ENCODE peak calls at places on chromosomes 16 and 17, in six cellular contexts. One of them, this sample, is unnamed.

GRCh38 chr17:75512946-75513666 is 2.2 kb downstream of the CASKIN2 start:
- DNase-seq in HCT116: no peak
- DNase-seq in K562: no peak
- DNase-seq in H1: no peak
- DNase-seq in WTC11: no peak
- DNase-seq in HepG2: no peak
- DNase-seq in this sample: no peak

GRCh38 chr17:56026894-56027293 is 126.4 kb upstream of the ANKFN1 start:
- DNase-seq in HCT116: no peak
- DNase-seq in K562: no peak
- DNase-seq in H1: no peak
- DNase-seq in WTC11: no peak
- DNase-seq in HepG2: peak
- DNase-seq in this sample: no peak

GRCh38 chr17:48612854-48613691 is 2.0 kb downstream of the HOXB8 start:
- DNase-seq in HCT116: no peak
- DNase-seq in K562: no peak
- DNase-seq in H1: no peak
- DNase-seq in WTC11: no peak
- DNase-seq in HepG2: peak
- DNase-seq in this sample: no peak

GRCh38 chr17:63830278-63830677 is 2.8 kb upstream of the FTSJ3 start:
- DNase-seq in HCT116: no peak
- DNase-seq in K562: no peak
- DNase-seq in H1: no peak
- DNase-seq in WTC11: no peak
- DNase-seq in HepG2: no peak
- DNase-seq in this sample: no peak

GRCh38 chr16:2035431-2036199 is 8.9 kb downstream of the NHERF2 start:
- DNase-seq in HCT116: no peak
- DNase-seq in K562: no peak
- DNase-seq in H1: no peak
- DNase-seq in WTC11: no peak
- DNase-seq in HepG2: peak
- DNase-seq in this sample: no peak

GRCh38 chr17:75843577-75844529 is at the start of gene UNC13D:
- DNase-seq in HCT116: no peak
- DNase-seq in K562: peak
- DNase-seq in H1: no peak
- DNase-seq in WTC11: no peak
- DNase-seq in HepG2: peak
- DNase-seq in this sample: no peak

GRCh38 chr16:20762404-20763123 is 1.2 kb upstream of the ACSM3 start:
- DNase-seq in HCT116: no peak
- DNase-seq in K562: no peak
- DNase-seq in H1: no peak
- DNase-seq in WTC11: no peak
- DNase-seq in HepG2: no peak
- DNase-seq in this sample: no peak

GRCh38 chr16:73713817-73714495 is 582.7 kb upstream of the PSMD7 start:
- DNase-seq in HCT116: peak
- DNase-seq in K562: peak
- DNase-seq in H1: no peak
- DNase-seq in WTC11: peak
- DNase-seq in HepG2: peak
- DNase-seq in this sample: peak

GRCh38 chr17:42833771-42834422 is 700 bp downstream of the PSME3 start:
- DNase-seq in HCT116: no peak
- DNase-seq in K562: no peak
- DNase-seq in H1: no peak
- DNase-seq in WTC11: no peak
- DNase-seq in HepG2: no peak
- DNase-seq in this sample: no peak

GRCh38 chr17:67248291-67248690 is 3.3 kb upstream of the HELZ start:
- DNase-seq in HCT116: no peak
- DNase-seq in K562: no peak
- DNase-seq in H1: no peak
- DNase-seq in WTC11: no peak
- DNase-seq in HepG2: no peak
- DNase-seq in this sample: no peak

GRCh38 chr16:66289051-66289680 is 77.3 kb upstream of the CDH5 start:
- DNase-seq in HCT116: no peak
- DNase-seq in K562: no peak
- DNase-seq in H1: no peak
- DNase-seq in WTC11: no peak
- DNase-seq in HepG2: no peak
- DNase-seq in this sample: no peak

GRCh38 chr17:76145231-76146052 is 4.4 kb upstream of the FOXJ1 start:
- DNase-seq in HCT116: no peak
- DNase-seq in K562: no peak
- DNase-seq in H1: no peak
- DNase-seq in WTC11: peak
- DNase-seq in HepG2: no peak
- DNase-seq in this sample: no peak

GRCh38 chr17:77847211-77848085 is 111.1 kb upstream of the TNRC6C start:
- DNase-seq in HCT116: no peak
- DNase-seq in K562: peak
- DNase-seq in H1: no peak
- DNase-seq in WTC11: no peak
- DNase-seq in HepG2: no peak
- DNase-seq in this sample: no peak

GRCh38 chr17:17067277-17067676 is 25.0 kb downstream of the MPRIP start:
- DNase-seq in HCT116: no peak
- DNase-seq in K562: no peak
- DNase-seq in H1: no peak
- DNase-seq in WTC11: no peak
- DNase-seq in HepG2: no peak
- DNase-seq in this sample: no peak

GRCh38 chr17:16352838-16353701 is at the start of gene CENPV:
- DNase-seq in HCT116: peak
- DNase-seq in K562: peak
- DNase-seq in H1: peak
- DNase-seq in WTC11: peak
- DNase-seq in HepG2: peak
- DNase-seq in this sample: peak

GRCh38 chr17:60077672-60078519 is 825 bp downstream of the HEATR6 start:
- DNase-seq in HCT116: no peak
- DNase-seq in K562: no peak
- DNase-seq in H1: no peak
- DNase-seq in WTC11: no peak
- DNase-seq in HepG2: no peak
- DNase-seq in this sample: no peak

GRCh38 chr16:8712589-8713361 is 38.4 kb downstream of the ABAT start:
- DNase-seq in HCT116: no peak
- DNase-seq in K562: no peak
- DNase-seq in H1: no peak
- DNase-seq in WTC11: peak
- DNase-seq in HepG2: no peak
- DNase-seq in this sample: peak

GRCh38 chr16:86375370-86375769 is 135.0 kb upstream of the FOXF1 start:
- DNase-seq in HCT116: no peak
- DNase-seq in K562: no peak
- DNase-seq in H1: no peak
- DNase-seq in WTC11: no peak
- DNase-seq in HepG2: no peak
- DNase-seq in this sample: no peak

GRCh38 chr16:50208460-50208931 is 55.4 kb downstream of the TENT4B start:
- DNase-seq in HCT116: no peak
- DNase-seq in K562: no peak
- DNase-seq in H1: no peak
- DNase-seq in WTC11: no peak
- DNase-seq in HepG2: peak
- DNase-seq in this sample: no peak

GRCh38 chr17:72591500-72592241 is 470.9 kb downstream of the SOX9 start:
- DNase-seq in HCT116: no peak
- DNase-seq in K562: no peak
- DNase-seq in H1: no peak
- DNase-seq in WTC11: peak
- DNase-seq in HepG2: peak
- DNase-seq in this sample: peak

GRCh38 chr16:27382187-27382855 is 19.7 kb upstream of the IL21R start:
- DNase-seq in HCT116: no peak
- DNase-seq in K562: no peak
- DNase-seq in H1: no peak
- DNase-seq in WTC11: no peak
- DNase-seq in HepG2: no peak
- DNase-seq in this sample: no peak
- TF ChIP-seq SP1 in HCT116: no peak
- TF ChIP-seq SP1 in K562: no peak
- TF ChIP-seq SP1 in H1: no peak
- TF ChIP-seq SP1 in WTC11: no peak
- TF ChIP-seq SP1 in HepG2: no peak
- TF ChIP-seq SP1 in this sample: no peak

GRCh38 chr16:67480833-67481560 is at the start of gene ATP6V0D1:
- DNase-seq in HCT116: peak
- DNase-seq in K562: peak
- DNase-seq in H1: peak
- DNase-seq in WTC11: peak
- DNase-seq in HepG2: peak
- DNase-seq in this sample: peak
- TF ChIP-seq SP1 in HCT116: peak
- TF ChIP-seq SP1 in K562: peak
- TF ChIP-seq SP1 in H1: peak
- TF ChIP-seq SP1 in WTC11: peak
- TF ChIP-seq SP1 in HepG2: peak
- TF ChIP-seq SP1 in this sample: no peak

GRCh38 chr16:74867281-74867849 is 92.7 kb upstream of the FA2H start:
- DNase-seq in HCT116: no peak
- DNase-seq in K562: no peak
- DNase-seq in H1: no peak
- DNase-seq in WTC11: no peak
- DNase-seq in HepG2: no peak
- DNase-seq in this sample: no peak

GRCh38 chr16:74868501-74868900 is 93.9 kb upstream of the FA2H start:
- DNase-seq in HCT116: no peak
- DNase-seq in K562: no peak
- DNase-seq in H1: no peak
- DNase-seq in WTC11: no peak
- DNase-seq in HepG2: peak
- DNase-seq in this sample: no peak

GRCh38 chr16:74865922-74866598 is 91.4 kb upstream of the FA2H start:
- DNase-seq in HCT116: no peak
- DNase-seq in K562: no peak
- DNase-seq in H1: peak
- DNase-seq in WTC11: peak
- DNase-seq in HepG2: peak
- DNase-seq in this sample: no peak

GRCh38 chr16:74868035-74868434 is 93.4 kb upstream of the FA2H start:
- DNase-seq in HCT116: no peak
- DNase-seq in K562: no peak
- DNase-seq in H1: no peak
- DNase-seq in WTC11: no peak
- DNase-seq in HepG2: no peak
- DNase-seq in this sample: no peak

DNA sequence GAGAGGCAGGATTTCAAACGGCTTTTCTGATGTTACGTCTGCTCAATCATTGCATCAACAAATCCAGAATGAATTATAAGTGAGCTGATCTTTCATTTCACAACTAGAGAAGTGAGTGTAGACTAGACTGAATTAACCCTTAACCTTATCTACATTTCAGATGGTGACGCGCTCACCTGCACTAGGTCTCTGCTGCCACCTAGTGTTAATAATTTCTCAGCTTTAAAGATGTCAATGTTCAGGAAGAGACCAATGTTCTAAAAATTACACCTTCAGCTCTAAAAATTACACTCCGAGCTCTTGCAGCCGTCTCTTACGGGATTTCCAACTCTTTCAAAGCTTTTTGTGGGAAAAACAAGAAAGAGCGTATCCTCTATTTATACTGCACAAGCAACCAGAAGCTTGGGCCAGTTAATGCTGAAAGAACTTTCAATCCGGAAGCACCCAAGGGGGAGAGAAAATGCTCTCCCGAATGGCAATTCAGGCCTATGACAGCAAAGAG is 88.2 kb upstream of the FA2H start:
- DNase-seq in HCT116: peak
- DNase-seq in K562: peak
- DNase-seq in H1: no peak
- DNase-seq in WTC11: no peak
- DNase-seq in HepG2: peak
- DNase-seq in this sample: peak
- TF ChIP-seq SP1 in HCT116: no peak
- TF ChIP-seq SP1 in K562: peak
- TF ChIP-seq SP1 in H1: no peak
- TF ChIP-seq SP1 in WTC11: no peak
- TF ChIP-seq SP1 in HepG2: no peak
- TF ChIP-seq SP1 in this sample: no peak

GRCh38 chr17:68384941-68385340 is 72.4 kb downstream of the WIPI1 start:
- DNase-seq in HCT116: no peak
- DNase-seq in K562: no peak
- DNase-seq in H1: no peak
- DNase-seq in WTC11: no peak
- DNase-seq in HepG2: no peak
- DNase-seq in this sample: no peak

GRCh38 chr17:68383120-68383442 is 74.2 kb downstream of the WIPI1 start:
- DNase-seq in HCT116: no peak
- DNase-seq in K562: no peak
- DNase-seq in H1: no peak
- DNase-seq in WTC11: no peak
- DNase-seq in HepG2: no peak
- DNase-seq in this sample: no peak

GRCh38 chr17:68385490-68386215 is 71.6 kb downstream of the WIPI1 start:
- DNase-seq in HCT116: no peak
- DNase-seq in K562: no peak
- DNase-seq in H1: no peak
- DNase-seq in WTC11: no peak
- DNase-seq in HepG2: no peak
- DNase-seq in this sample: no peak

GRCh38 chr17:68382582-68383085 is 74.7 kb downstream of the WIPI1 start:
- DNase-seq in HCT116: no peak
- DNase-seq in K562: no peak
- DNase-seq in H1: no peak
- DNase-seq in WTC11: no peak
- DNase-seq in HepG2: no peak
- DNase-seq in this sample: no peak

DNA sequence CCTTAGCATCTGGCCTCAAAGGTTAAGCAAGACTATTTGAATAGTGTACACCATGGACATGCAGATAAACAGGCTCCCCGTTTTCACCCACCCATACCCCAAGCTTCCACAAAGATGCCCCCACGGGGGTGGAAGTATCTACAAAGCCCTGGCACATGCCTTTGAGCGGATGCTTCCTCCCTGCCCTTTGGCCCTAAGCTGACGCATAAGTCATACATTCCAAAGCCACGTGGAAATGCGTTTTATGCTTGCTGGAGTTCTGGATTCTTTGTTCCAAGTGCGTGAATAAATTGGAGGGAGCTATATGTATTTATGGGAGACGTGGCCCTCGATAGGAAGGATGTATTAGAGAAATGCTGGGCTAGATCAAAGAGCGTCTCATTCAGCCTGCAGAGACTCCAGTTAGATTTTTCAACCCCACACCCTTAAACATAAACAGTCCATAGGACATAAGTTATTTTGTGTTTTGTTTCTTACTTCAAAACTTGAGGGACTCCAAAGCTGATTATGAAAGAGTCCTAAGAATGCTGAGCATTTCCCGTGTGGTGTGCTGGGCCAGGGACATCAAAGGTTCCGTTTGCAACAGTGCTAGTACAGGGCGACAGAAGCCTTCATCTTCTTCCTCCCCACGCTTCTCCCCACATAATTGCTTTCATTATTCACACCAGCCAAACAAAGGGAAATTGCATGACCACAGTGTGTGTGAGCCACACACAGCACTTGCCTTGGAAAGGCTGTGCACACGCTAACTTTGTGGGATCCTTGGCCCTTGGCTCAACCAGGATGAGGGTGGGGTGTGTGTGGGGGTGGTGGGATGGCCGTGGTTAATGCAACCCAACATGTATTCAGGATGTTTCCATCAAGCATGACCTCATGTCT is 73.6 kb downstream of the WIPI1 start:
- DNase-seq in HCT116: peak
- DNase-seq in K562: no peak
- DNase-seq in H1: no peak
- DNase-seq in WTC11: no peak
- DNase-seq in HepG2: peak
- DNase-seq in this sample: no peak
- TF ChIP-seq SP1 in HCT116: peak
- TF ChIP-seq SP1 in K562: no peak
- TF ChIP-seq SP1 in H1: no peak
- TF ChIP-seq SP1 in WTC11: no peak
- TF ChIP-seq SP1 in HepG2: peak
- TF ChIP-seq SP1 in this sample: no peak

This sample was measured in HEK293T.